ENCODE peak calls at places on chromosomes 2 and 18, in seven cellular contexts. V is K562, W is HAP-1, H is transverse colon, L is mammary epithelial cell, Y is left lung, Q is neuronal stem cell. U is an unnamed sample.

GRCh38 chr18:45589559-45590041 is 25.7 kb upstream of the SLC14A2 start:
- DNase-seq in V (no peak), W (peak; percentile 62), H (no peak), L (no peak), Y (peak; percentile 50), Q (no peak), U (no peak)

GRCh38 chr18:36536426-36536825 is 238.9 kb downstream of the FHOD3 start:
- DNase-seq in V (no peak), W (no peak), H (no peak), L (no peak), Y (no peak), Q (peak; percentile 11), U (peak; percentile 32)

GRCh38 chr2:48560546-48561209 is 30.7 kb downstream of the STON1 start:
- DNase-seq in V (no peak), W (no peak), H (no peak), L (no peak), Y (no peak), Q (no peak), U (no peak)

GRCh38 chr2:136905779-136906178 is 140.4 kb downstream of the THSD7B start:
- DNase-seq in V (no peak), W (no peak), H (no peak), L (no peak), Y (no peak), Q (no peak), U (no peak)

GRCh38 chr2:40283111-40283909 is 168.6 kb downstream of the SLC8A1 start:
- DNase-seq in V (no peak), W (no peak), H (no peak), L (peak; percentile 32), Y (no peak), Q (no peak), U (no peak)

GRCh38 chr2:151525872-151526271 is 116.2 kb downstream of the RIF1 start:
- DNase-seq in V (no peak), W (no peak), H (no peak), L (no peak), Y (no peak), Q (no peak), U (no peak)

GRCh38 chr2:98908909-98909308 is 27.1 kb downstream of the CRACDL start:
- DNase-seq in V (no peak), W (no peak), H (no peak), L (peak; percentile 22), Y (no peak), Q (no peak), U (peak; percentile 4)

GRCh38 chr2:15142069-15142689 is 419.0 kb downstream of the NBAS start:
- DNase-seq in V (no peak), W (no peak), H (peak; percentile 17), L (peak; percentile 64), Y (peak; percentile 36), Q (no peak), U (no peak)

GRCh38 chr2:47321411-47322031 is 81.4 kb upstream of the MSH2 start:
- DNase-seq in V (no peak), W (no peak), H (no peak), L (no peak), Y (no peak), Q (no peak), U (no peak)

GRCh38 chr2:239958366-239958765 is 66.8 kb downstream of the NDUFA10 start:
- DNase-seq in V (no peak), W (no peak), H (no peak), L (no peak), Y (no peak), Q (no peak), U (no peak)

GRCh38 chr18:45518770-45519169 is 96.5 kb upstream of the SLC14A2 start:
- DNase-seq in V (no peak), W (no peak), H (no peak), L (no peak), Y (no peak), Q (no peak), U (no peak)

GRCh38 chr2:15997728-15998280 is 57.5 kb downstream of the MYCN start:
- DNase-seq in V (no peak), W (no peak), H (no peak), L (no peak), Y (no peak), Q (no peak), U (no peak)

GRCh38 chr2:105582952-105583660 is 161.6 kb upstream of the NCK2 start:
- DNase-seq in V (no peak), W (no peak), H (peak; percentile 69), L (peak; percentile 85), Y (no peak), Q (no peak), U (no peak)

GRCh38 chr18:48781041-48781989 is 169.4 kb downstream of the SMAD7 start:
- DNase-seq in V (peak; percentile 96), W (no peak), H (peak; percentile 54), L (no peak), Y (peak; percentile 90), Q (peak; percentile 40), U (no peak)

GRCh38 chr18:67232991-67233390 is 283.5 kb downstream of the DSEL start:
- DNase-seq in V (no peak), W (no peak), H (no peak), L (no peak), Y (no peak), Q (no peak), U (no peak)

GRCh38 chr2:42047488-42048317 is at the start of gene PKDCC:
- DNase-seq in V (peak; percentile 77), W (peak; percentile 86), H (peak; percentile 85), L (peak; percentile 28), Y (peak; percentile 82), Q (peak; percentile 88), U (no peak)

GRCh38 chr2:13676269-13676668 is 956.2 kb upstream of the LRATD1 start:
- DNase-seq in V (no peak), W (no peak), H (no peak), L (peak; percentile 80), Y (no peak), Q (no peak), U (no peak)

GRCh38 chr2:96117701-96118588 is 1.6 kb upstream of the ADRA2B start:
- DNase-seq in V (peak; percentile 25), W (peak; percentile 32), H (no peak), L (no peak), Y (peak; percentile 31), Q (no peak), U (no peak)

GRCh38 chr18:78102135-78102534 is 852.5 kb downstream of the GALR1 start:
- DNase-seq in V (no peak), W (no peak), H (no peak), L (no peak), Y (no peak), Q (no peak), U (no peak)

GRCh38 chr18:36066001-36066400 is 1.4 kb downstream of the RPRD1A start:
- DNase-seq in V (peak; percentile 27), W (no peak), H (no peak), L (no peak), Y (no peak), Q (no peak), U (no peak)

GRCh38 chr2:67755511-67755910 is 307.3 kb downstream of the C1D start:
- DNase-seq in V (no peak), W (no peak), H (no peak), L (no peak), Y (no peak), Q (no peak), U (no peak)

GRCh38 chr2:64081046-64081445 is 61.8 kb upstream of the VPS54 start:
- DNase-seq in V (no peak), W (peak; percentile 58), H (no peak), L (no peak), Y (no peak), Q (no peak), U (no peak)
- H3K4me3 ChIP-seq in V (no peak overlapping the region), W (no peak overlapping the region), H (no peak overlapping the region), L (no peak overlapping the region), Y (no peak overlapping the region), Q (no peak overlapping the region), U (no peak overlapping the region)

GRCh38 chr2:101858246-101858645 is 133.5 kb upstream of the IL1R2 start:
- DNase-seq in V (no peak), W (no peak), H (no peak), L (peak; percentile 85), Y (no peak), Q (no peak), U (no peak)
- H3K36me3 ChIP-seq in V (peaks cover 47% of the 10 kb centered on the region), W (peaks cover 11% of the 10 kb centered on the region), H (no peaks in the 10 kb centered on the region), L (peaks cover 41% of the 10 kb centered on the region), Y (no peaks in the 10 kb centered on the region), Q (peaks cover 18% of the 10 kb centered on the region), U (no peaks in the 10 kb centered on the region)

GRCh38 chr2:210503622-210504300 is 27.2 kb upstream of the LANCL1 start:
- DNase-seq in V (no peak), W (peak; percentile 21), H (no peak), L (no peak), Y (no peak), Q (no peak), U (no peak)

DNA sequence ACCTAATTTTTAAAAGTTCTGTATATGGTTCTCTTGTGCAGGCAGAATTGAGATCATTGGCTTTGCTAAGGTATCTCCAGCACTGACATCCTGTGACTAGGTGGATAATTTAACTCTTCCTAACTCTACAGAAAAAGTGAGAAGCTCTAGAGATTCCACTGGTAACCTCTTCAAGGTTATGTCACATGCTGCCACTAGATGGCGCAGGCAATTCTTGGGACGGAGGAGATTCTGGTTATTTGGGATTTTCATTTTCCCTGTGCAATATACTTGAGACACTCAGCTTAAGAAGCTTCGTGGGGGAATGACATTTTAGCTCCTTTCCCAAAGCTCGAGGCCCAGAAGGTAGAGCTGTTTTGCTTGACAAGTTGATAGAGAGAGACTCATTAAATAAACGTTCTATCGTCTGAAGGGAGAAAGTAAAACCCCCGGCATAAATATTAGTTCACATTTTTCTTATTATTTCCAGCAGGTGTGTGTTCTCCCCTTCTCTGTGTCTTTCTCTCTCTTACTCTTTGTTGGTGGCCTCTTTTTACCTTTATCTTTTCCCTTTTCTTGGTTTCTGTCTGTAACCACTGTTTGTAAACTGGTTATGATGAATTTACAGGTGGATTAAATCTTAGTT is 26.6 kb upstream of the LANCL1 start:
- DNase-seq in V (peak; percentile 41), W (peak; percentile 69), H (peak; percentile 48), L (peak; percentile 49), Y (peak; percentile 34), Q (peak; percentile 21), U (no peak)
- H3K4me3 ChIP-seq in V (no peak overlapping the region), W (no peak overlapping the region), H (no peak overlapping the region), L (no peak overlapping the region), Y (no peak overlapping the region), Q (no peak overlapping the region), U (no peak overlapping the region)

GRCh38 chr2:238381341-238382130 is 45.2 kb upstream of the ASB1 start:
- DNase-seq in V (no peak), W (no peak), H (no peak), L (no peak), Y (no peak), Q (no peak), U (no peak)

GRCh38 chr2:238378230-238379095 is 48.3 kb upstream of the ASB1 start:
- DNase-seq in V (no peak), W (no peak), H (no peak), L (no peak), Y (no peak), Q (no peak), U (no peak)

GRCh38 chr2:238380785-238381184 is 45.9 kb upstream of the ASB1 start:
- DNase-seq in V (no peak), W (no peak), H (no peak), L (peak; percentile 91), Y (no peak), Q (no peak), U (no peak)

GRCh38 chr2:238379096-238379810 is 47.5 kb upstream of the ASB1 start:
- DNase-seq in V (peak; percentile 16), W (no peak), H (no peak), L (peak; percentile 84), Y (peak; percentile 49), Q (no peak), U (no peak)

DNA sequence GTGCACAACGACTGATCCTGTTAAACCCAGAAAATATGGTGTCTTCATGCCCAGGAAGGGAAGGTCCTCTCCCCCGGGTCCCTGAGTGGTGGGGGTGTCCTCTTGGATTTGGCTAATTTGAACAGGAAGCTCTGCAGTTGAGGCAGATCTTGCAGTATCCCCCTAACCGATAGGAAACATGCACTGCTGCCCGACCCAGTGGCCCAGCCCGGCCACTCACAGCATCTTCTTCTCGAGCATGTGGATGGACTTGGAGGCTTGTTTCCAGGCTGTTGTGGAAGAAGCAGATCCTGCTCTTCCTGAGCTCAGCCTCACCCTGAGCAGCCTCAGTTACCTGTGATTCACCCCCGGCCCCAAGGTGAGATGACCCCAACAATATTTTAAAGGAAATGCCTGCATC is 46.4 kb upstream of the ASB1 start:
- DNase-seq in V (no peak), W (no peak), H (no peak), L (no peak), Y (no peak), Q (no peak), U (no peak)
- H3K36me3 ChIP-seq in V (no peaks in the 10 kb centered on the region), W (no peaks in the 10 kb centered on the region), H (no peaks in the 10 kb centered on the region), L (no peaks in the 10 kb centered on the region), Y (no peaks in the 10 kb centered on the region), Q (no peaks in the 10 kb centered on the region), U (no peaks in the 10 kb centered on the region)

U was measured in vagina.